ENCODE peak calls at places on chromosomes 13 and 19, in nine cellular contexts. I is GM18507, J is upper lobe of right lung, X is GM19239, H is T follicular helper cell, R is hippocampal formation, V is stomach, D is NCI-H1092 treated with DMSO at 0.1 percent for 48 hours, C is thoracic aorta. T is an unnamed sample.

GRCh38 chr13:104757712-104758111 is 1691.5 kb upstream of the SLC10A2 start:
- DNase-seq in I (no peak), J (no peak), X (no peak), H (no peak), R (no peak), V (no peak), D (no peak), C (no peak), T (no peak)

GRCh38 chr19:3184847-3185481 is 766 bp upstream of the NCLN start:
- DNase-seq in I (no peak), J (peak; percentile 83), X (no peak), H (peak; percentile 69), R (peak; percentile 83), V (peak; percentile 73), D (no peak), C (peak; percentile 31), T (no peak)

GRCh38 chr19:3275068-3275582 is 50.7 kb downstream of the CELF5 start:
- DNase-seq in I (peak; percentile 47), J (no peak), X (peak; percentile 77), H (peak; percentile 18), R (no peak), V (no peak), D (no peak), C (no peak), T (no peak)

GRCh38 chr13:75633285-75633684 is 2.8 kb upstream of the LMO7 start:
- DNase-seq in I (no peak), J (no peak), X (no peak), H (no peak), R (no peak), V (no peak), D (no peak), C (no peak), T (no peak)

GRCh38 chr13:51637852-51638496 is 53.7 kb downstream of the WDFY2 start:
- DNase-seq in I (no peak), J (no peak), X (no peak), H (no peak), R (no peak), V (no peak), D (no peak), C (no peak), T (no peak)

GRCh38 chr19:57068921-57069697 is 50.7 kb upstream of the USP29 start:
- DNase-seq in I (no peak), J (no peak), X (no peak), H (no peak), R (peak; percentile 1), V (no peak), D (peak; percentile 7), C (no peak), T (no peak)

GRCh38 chr13:109867766-109868165 is 81.4 kb upstream of the IRS2 start:
- DNase-seq in I (no peak), J (no peak), X (no peak), H (no peak), R (no peak), V (no peak), D (no peak), C (no peak), T (no peak)

GRCh38 chr19:9431475-9431874 is 3.9 kb downstream of the ZNF266 start:
- DNase-seq in I (no peak), J (no peak), X (no peak), H (peak; percentile 1), R (peak; percentile 0), V (no peak), D (peak; percentile 1), C (no peak), T (no peak)

GRCh38 chr19:39502640-39503417 is 4.1 kb downstream of the DLL3 start:
- DNase-seq in I (peak; percentile 77), J (peak; percentile 83), X (peak; percentile 92), H (peak; percentile 64), R (no peak), V (peak; percentile 62), D (peak; percentile 13), C (no peak), T (no peak)

GRCh38 chr19:22935151-22935550 is 67.8 kb downstream of the ZNF728 start:
- DNase-seq in I (no peak), J (no peak), X (no peak), H (no peak), R (no peak), V (no peak), D (no peak), C (no peak), T (no peak)

GRCh38 chr13:64413529-64413928 is 2816.6 kb downstream of the PCDH9 start:
- DNase-seq in I (no peak), J (no peak), X (no peak), H (no peak), R (no peak), V (no peak), D (no peak), C (no peak), T (no peak)

GRCh38 chr13:40562975-40563349 is 103.5 kb downstream of the FOXO1 start:
- DNase-seq in I (no peak), J (no peak), X (no peak), H (no peak), R (no peak), V (no peak), D (no peak), C (no peak), T (no peak)

GRCh38 chr19:32404939-32405430 is 585 bp upstream of the DPY19L3 start:
- DNase-seq in I (peak; percentile 7), J (peak; percentile 87), X (no peak), H (no peak), R (peak; percentile 75), V (peak; percentile 69), D (no peak), C (no peak), T (peak; percentile 67)

GRCh38 chr13:112069063-112069726 is 2.2 kb downstream of the SOX1 start:
- DNase-seq in I (no peak), J (no peak), X (peak; percentile 23), H (no peak), R (no peak), V (no peak), D (peak; percentile 58), C (no peak), T (no peak)

GRCh38 chr19:29630661-29631060 is 24.6 kb downstream of the POP4 start:
- DNase-seq in I (no peak), J (no peak), X (no peak), H (no peak), R (no peak), V (no peak), D (no peak), C (no peak), T (no peak)

GRCh38 chr19:907183-907853 is 5.7 kb downstream of the R3HDM4 start:
- DNase-seq in I (no peak), J (no peak), X (no peak), H (no peak), R (no peak), V (no peak), D (no peak), C (no peak), T (no peak)

GRCh38 chr13:112013665-112014064 is 53.3 kb upstream of the SOX1 start:
- DNase-seq in I (no peak), J (no peak), X (no peak), H (no peak), R (no peak), V (no peak), D (no peak), C (no peak), T (no peak)

GRCh38 chr19:517721-518136 is 10.4 kb downstream of the TPGS1 start:
- DNase-seq in I (no peak), J (no peak), X (no peak), H (no peak), R (no peak), V (no peak), D (no peak), C (no peak), T (no peak)

GRCh38 chr19:1811942-1812425 is at the start of gene ATP8B3:
- DNase-seq in I (peak; percentile 100), J (no peak), X (peak; percentile 100), H (peak; percentile 60), R (no peak), V (peak; percentile 84), D (no peak), C (no peak), T (no peak)

GRCh38 chr19:50415661-50416033 is 3.1 kb upstream of the SPIB start:
- DNase-seq in I (peak; percentile 84), J (peak; percentile 80), X (peak; percentile 89), H (no peak), R (no peak), V (peak; percentile 49), D (no peak), C (no peak), T (no peak)

GRCh38 chr19:4817467-4818277 is 13.8 kb downstream of the TICAM1 start:
- DNase-seq in I (no peak), J (no peak), X (no peak), H (no peak), R (no peak), V (peak; percentile 61), D (no peak), C (no peak), T (no peak)

GRCh38 chr13:111344471-111345191 is 24.2 kb downstream of the TEX29 start:
- DNase-seq in I (no peak), J (peak; percentile 89), X (no peak), H (no peak), R (no peak), V (peak; percentile 63), D (peak; percentile 98), C (no peak), T (no peak)

GRCh38 chr19:43639507-43640423 is at the start of gene CADM4:
- DNase-seq in I (no peak), J (peak; percentile 75), X (peak; percentile 50), H (peak; percentile 36), R (peak; percentile 40), V (peak; percentile 43), D (peak; percentile 4), C (no peak), T (peak; percentile 49)

GRCh38 chr13:46666727-46667456 is 113.9 kb downstream of the LRCH1 start:
- DNase-seq in I (no peak), J (no peak), X (no peak), H (no peak), R (no peak), V (no peak), D (no peak), C (no peak), T (no peak)

GRCh38 chr19:23071087-23071511 is 45.7 kb upstream of the ZNF730 start:
- DNase-seq in I (no peak), J (no peak), X (no peak), H (no peak), R (no peak), V (no peak), D (peak; percentile 27), C (no peak), T (no peak)

GRCh38 chr19:54209748-54210494 is 9.3 kb downstream of the RPS9 start:
- DNase-seq in I (no peak), J (peak; percentile 93), X (no peak), H (no peak), R (peak; percentile 70), V (peak; percentile 97), D (peak; percentile 81), C (peak; percentile 65), T (no peak)

GRCh38 chr13:23202383-23202782 is 21.6 kb downstream of the SGCG start:
- DNase-seq in I (no peak), J (no peak), X (no peak), H (no peak), R (no peak), V (no peak), D (no peak), C (no peak), T (no peak)

GRCh38 chr13:86085890-86086289 is 286.7 kb upstream of the SLITRK6 start:
- DNase-seq in I (no peak), J (no peak), X (no peak), H (no peak), R (no peak), V (no peak), D (peak; percentile 21), C (no peak), T (no peak)

GRCh38 chr13:42836930-42837329 is 55.5 kb downstream of the FAM216B start:
- DNase-seq in I (no peak), J (no peak), X (no peak), H (no peak), R (no peak), V (no peak), D (peak; percentile 57), C (no peak), T (no peak)

GRCh38 chr13:22463089-22463488 is 717.7 kb upstream of the SGCG start:
- DNase-seq in I (no peak), J (no peak), X (no peak), H (no peak), R (no peak), V (no peak), D (no peak), C (no peak), T (no peak)

GRCh38 chr19:7751157-7751783 is 3.9 kb upstream of the CD209 start:
- DNase-seq in I (no peak), J (no peak), X (no peak), H (no peak), R (no peak), V (no peak), D (no peak), C (no peak), T (no peak)